ENCODE peak calls at places on chromosomes 1 and 21, in ten cellular contexts. One of them, this sample, is unnamed.
A peak's percentile ranks its signal among the peaks of the same experiment; 100 is the strongest.

GRCh38 chr21:46122241-46122671 is 24.3 kb downstream of the COL6A2 start:
- DNase-seq in AG04449: no peak
- DNase-seq in anterior cingulate cortex: no peak
- DNase-seq in activated CD4-positive, alpha-beta T cell treated with anti-CD3 and anti-CD28 coated beads, Interleukin-2, amount 50 U/mL, for 48 hours: no peak
- DNase-seq in germinal center: no peak
- DNase-seq in effector CD8-positive, alpha-beta T cell: no peak
- DNase-seq in fibroblast of pulmonary artery: peak; percentile 77
- DNase-seq in activated CD8-positive, alpha-beta memory T cell treated with anti-CD3 and anti-CD28 coated beads, Interleukin-2, amount 50 U/mL, for 4 hours: peak; percentile 5
- DNase-seq in HFFc6: peak; percentile 93
- DNase-seq in CD4-positive, alpha-beta memory T cell: no peak
- DNase-seq in this sample: peak; percentile 62

GRCh38 chr1:17405898-17406759 is 33.3 kb downstream of the RCC2 start:
- DNase-seq in anterior cingulate cortex: peak; percentile 18
- DNase-seq in HFFc6: peak; percentile 45
- DNase-seq in activated CD8-positive, alpha-beta memory T cell treated with anti-CD3 and anti-CD28 coated beads, Interleukin-2, amount 50 U/mL, for 4 hours: peak; percentile 42
- DNase-seq in AG04449: no peak
- DNase-seq in fibroblast of pulmonary artery: peak; percentile 65
- DNase-seq in activated CD4-positive, alpha-beta T cell treated with anti-CD3 and anti-CD28 coated beads, Interleukin-2, amount 50 U/mL, for 48 hours: peak; percentile 50
- DNase-seq in effector CD8-positive, alpha-beta T cell: peak; percentile 15
- DNase-seq in germinal center: peak; percentile 57
- DNase-seq in CD4-positive, alpha-beta memory T cell: no peak
- DNase-seq in this sample: peak; percentile 82

GRCh38 chr1:32775640-32776337 is 41.4 kb downstream of the YARS1 start:
- DNase-seq in germinal center: no peak
- DNase-seq in activated CD4-positive, alpha-beta T cell treated with anti-CD3 and anti-CD28 coated beads, Interleukin-2, amount 50 U/mL, for 48 hours: no peak
- DNase-seq in activated CD8-positive, alpha-beta memory T cell treated with anti-CD3 and anti-CD28 coated beads, Interleukin-2, amount 50 U/mL, for 4 hours: no peak
- DNase-seq in anterior cingulate cortex: no peak
- DNase-seq in AG04449: no peak
- DNase-seq in CD4-positive, alpha-beta memory T cell: no peak
- DNase-seq in fibroblast of pulmonary artery: no peak
- DNase-seq in HFFc6: peak; percentile 17
- DNase-seq in effector CD8-positive, alpha-beta T cell: no peak
- DNase-seq in this sample: no peak

GRCh38 chr1:17109897-17110554 is 9.2 kb downstream of the PADI2 start:
- DNase-seq in activated CD4-positive, alpha-beta T cell treated with anti-CD3 and anti-CD28 coated beads, Interleukin-2, amount 50 U/mL, for 48 hours: no peak
- DNase-seq in anterior cingulate cortex: peak; percentile 39
- DNase-seq in germinal center: no peak
- DNase-seq in CD4-positive, alpha-beta memory T cell: no peak
- DNase-seq in fibroblast of pulmonary artery: no peak
- DNase-seq in AG04449: no peak
- DNase-seq in activated CD8-positive, alpha-beta memory T cell treated with anti-CD3 and anti-CD28 coated beads, Interleukin-2, amount 50 U/mL, for 4 hours: no peak
- DNase-seq in HFFc6: no peak
- DNase-seq in effector CD8-positive, alpha-beta T cell: no peak
- DNase-seq in this sample: no peak

GRCh38 chr1:228043281-228043845 is 36.6 kb downstream of the WNT3A start:
- DNase-seq in activated CD8-positive, alpha-beta memory T cell treated with anti-CD3 and anti-CD28 coated beads, Interleukin-2, amount 50 U/mL, for 4 hours: no peak
- DNase-seq in CD4-positive, alpha-beta memory T cell: no peak
- DNase-seq in HFFc6: no peak
- DNase-seq in AG04449: no peak
- DNase-seq in fibroblast of pulmonary artery: no peak
- DNase-seq in anterior cingulate cortex: no peak
- DNase-seq in effector CD8-positive, alpha-beta T cell: no peak
- DNase-seq in activated CD4-positive, alpha-beta T cell treated with anti-CD3 and anti-CD28 coated beads, Interleukin-2, amount 50 U/mL, for 48 hours: no peak
- DNase-seq in germinal center: no peak
- DNase-seq in this sample: peak; percentile 61

GRCh38 chr1:161031874-161032273 is 6.9 kb downstream of the TSTD1 start:
- DNase-seq in germinal center: no peak
- DNase-seq in anterior cingulate cortex: no peak
- DNase-seq in fibroblast of pulmonary artery: no peak
- DNase-seq in CD4-positive, alpha-beta memory T cell: no peak
- DNase-seq in HFFc6: no peak
- DNase-seq in activated CD4-positive, alpha-beta T cell treated with anti-CD3 and anti-CD28 coated beads, Interleukin-2, amount 50 U/mL, for 48 hours: no peak
- DNase-seq in effector CD8-positive, alpha-beta T cell: no peak
- DNase-seq in activated CD8-positive, alpha-beta memory T cell treated with anti-CD3 and anti-CD28 coated beads, Interleukin-2, amount 50 U/mL, for 4 hours: no peak
- DNase-seq in AG04449: no peak
- DNase-seq in this sample: no peak

GRCh38 chr21:45767071-45768006 is 123.8 kb downstream of the PCBP3 start:
- DNase-seq in fibroblast of pulmonary artery: peak; percentile 17
- DNase-seq in activated CD8-positive, alpha-beta memory T cell treated with anti-CD3 and anti-CD28 coated beads, Interleukin-2, amount 50 U/mL, for 4 hours: no peak
- DNase-seq in anterior cingulate cortex: no peak
- DNase-seq in CD4-positive, alpha-beta memory T cell: peak; percentile 23
- DNase-seq in HFFc6: no peak
- DNase-seq in germinal center: no peak
- DNase-seq in effector CD8-positive, alpha-beta T cell: no peak
- DNase-seq in AG04449: no peak
- DNase-seq in activated CD4-positive, alpha-beta T cell treated with anti-CD3 and anti-CD28 coated beads, Interleukin-2, amount 50 U/mL, for 48 hours: no peak
- DNase-seq in this sample: peak; percentile 21

GRCh38 chr1:184296466-184297243 is 90.2 kb upstream of the C1orf21 start:
- DNase-seq in CD4-positive, alpha-beta memory T cell: no peak
- DNase-seq in activated CD4-positive, alpha-beta T cell treated with anti-CD3 and anti-CD28 coated beads, Interleukin-2, amount 50 U/mL, for 48 hours: no peak
- DNase-seq in germinal center: no peak
- DNase-seq in anterior cingulate cortex: no peak
- DNase-seq in fibroblast of pulmonary artery: peak; percentile 97
- DNase-seq in HFFc6: peak; percentile 55
- DNase-seq in activated CD8-positive, alpha-beta memory T cell treated with anti-CD3 and anti-CD28 coated beads, Interleukin-2, amount 50 U/mL, for 4 hours: no peak
- DNase-seq in AG04449: peak; percentile 88
- DNase-seq in effector CD8-positive, alpha-beta T cell: no peak
- DNase-seq in this sample: peak; percentile 87

GRCh38 chr1:61808968-61809367 is 66.7 kb downstream of the PATJ start:
- DNase-seq in activated CD4-positive, alpha-beta T cell treated with anti-CD3 and anti-CD28 coated beads, Interleukin-2, amount 50 U/mL, for 48 hours: no peak
- DNase-seq in AG04449: no peak
- DNase-seq in activated CD8-positive, alpha-beta memory T cell treated with anti-CD3 and anti-CD28 coated beads, Interleukin-2, amount 50 U/mL, for 4 hours: no peak
- DNase-seq in HFFc6: peak; percentile 18
- DNase-seq in CD4-positive, alpha-beta memory T cell: no peak
- DNase-seq in germinal center: no peak
- DNase-seq in effector CD8-positive, alpha-beta T cell: no peak
- DNase-seq in anterior cingulate cortex: no peak
- DNase-seq in fibroblast of pulmonary artery: peak; percentile 51
- DNase-seq in this sample: peak; percentile 52

GRCh38 chr1:55309053-55309452 is 93.9 kb upstream of the USP24 start:
- DNase-seq in AG04449: no peak
- DNase-seq in germinal center: no peak
- DNase-seq in HFFc6: no peak
- DNase-seq in activated CD4-positive, alpha-beta T cell treated with anti-CD3 and anti-CD28 coated beads, Interleukin-2, amount 50 U/mL, for 48 hours: no peak
- DNase-seq in CD4-positive, alpha-beta memory T cell: no peak
- DNase-seq in activated CD8-positive, alpha-beta memory T cell treated with anti-CD3 and anti-CD28 coated beads, Interleukin-2, amount 50 U/mL, for 4 hours: no peak
- DNase-seq in fibroblast of pulmonary artery: peak; percentile 41
- DNase-seq in anterior cingulate cortex: no peak
- DNase-seq in effector CD8-positive, alpha-beta T cell: no peak
- DNase-seq in this sample: no peak

GRCh38 chr1:37948841-37949240 is 2.0 kb upstream of the INPP5B start:
- DNase-seq in CD4-positive, alpha-beta memory T cell: no peak
- DNase-seq in HFFc6: no peak
- DNase-seq in activated CD4-positive, alpha-beta T cell treated with anti-CD3 and anti-CD28 coated beads, Interleukin-2, amount 50 U/mL, for 48 hours: no peak
- DNase-seq in fibroblast of pulmonary artery: no peak
- DNase-seq in anterior cingulate cortex: no peak
- DNase-seq in activated CD8-positive, alpha-beta memory T cell treated with anti-CD3 and anti-CD28 coated beads, Interleukin-2, amount 50 U/mL, for 4 hours: no peak
- DNase-seq in effector CD8-positive, alpha-beta T cell: no peak
- DNase-seq in germinal center: no peak
- DNase-seq in AG04449: no peak
- DNase-seq in this sample: no peak

GRCh38 chr1:222404710-222405109 is 143.2 kb downstream of the HHIPL2 start:
- DNase-seq in effector CD8-positive, alpha-beta T cell: no peak
- DNase-seq in activated CD8-positive, alpha-beta memory T cell treated with anti-CD3 and anti-CD28 coated beads, Interleukin-2, amount 50 U/mL, for 4 hours: no peak
- DNase-seq in activated CD4-positive, alpha-beta T cell treated with anti-CD3 and anti-CD28 coated beads, Interleukin-2, amount 50 U/mL, for 48 hours: no peak
- DNase-seq in AG04449: no peak
- DNase-seq in HFFc6: no peak
- DNase-seq in fibroblast of pulmonary artery: no peak
- DNase-seq in anterior cingulate cortex: no peak
- DNase-seq in germinal center: no peak
- DNase-seq in CD4-positive, alpha-beta memory T cell: peak; percentile 12
- DNase-seq in this sample: no peak

GRCh38 chr1:234963180-234963903 is 165.3 kb downstream of the TOMM20 start:
- DNase-seq in activated CD8-positive, alpha-beta memory T cell treated with anti-CD3 and anti-CD28 coated beads, Interleukin-2, amount 50 U/mL, for 4 hours: peak; percentile 87
- DNase-seq in HFFc6: peak; percentile 85
- DNase-seq in AG04449: peak; percentile 88
- DNase-seq in CD4-positive, alpha-beta memory T cell: peak; percentile 85
- DNase-seq in anterior cingulate cortex: no peak
- DNase-seq in effector CD8-positive, alpha-beta T cell: peak; percentile 68
- DNase-seq in germinal center: peak; percentile 87
- DNase-seq in fibroblast of pulmonary artery: peak; percentile 87
- DNase-seq in activated CD4-positive, alpha-beta T cell treated with anti-CD3 and anti-CD28 coated beads, Interleukin-2, amount 50 U/mL, for 48 hours: peak; percentile 90
- DNase-seq in this sample: peak; percentile 65

GRCh38 chr1:168319691-168320090 is 39.0 kb downstream of the TBX19 start:
- DNase-seq in activated CD8-positive, alpha-beta memory T cell treated with anti-CD3 and anti-CD28 coated beads, Interleukin-2, amount 50 U/mL, for 4 hours: no peak
- DNase-seq in fibroblast of pulmonary artery: peak; percentile 39
- DNase-seq in activated CD4-positive, alpha-beta T cell treated with anti-CD3 and anti-CD28 coated beads, Interleukin-2, amount 50 U/mL, for 48 hours: no peak
- DNase-seq in HFFc6: no peak
- DNase-seq in anterior cingulate cortex: no peak
- DNase-seq in effector CD8-positive, alpha-beta T cell: no peak
- DNase-seq in CD4-positive, alpha-beta memory T cell: no peak
- DNase-seq in germinal center: no peak
- DNase-seq in AG04449: no peak
- DNase-seq in this sample: no peak

GRCh38 chr1:70790232-70790923 is 257.2 kb downstream of the PTGER3 start:
- DNase-seq in activated CD4-positive, alpha-beta T cell treated with anti-CD3 and anti-CD28 coated beads, Interleukin-2, amount 50 U/mL, for 48 hours: no peak
- DNase-seq in CD4-positive, alpha-beta memory T cell: no peak
- DNase-seq in activated CD8-positive, alpha-beta memory T cell treated with anti-CD3 and anti-CD28 coated beads, Interleukin-2, amount 50 U/mL, for 4 hours: no peak
- DNase-seq in AG04449: no peak
- DNase-seq in germinal center: no peak
- DNase-seq in anterior cingulate cortex: no peak
- DNase-seq in effector CD8-positive, alpha-beta T cell: no peak
- DNase-seq in fibroblast of pulmonary artery: no peak
- DNase-seq in HFFc6: no peak
- DNase-seq in this sample: no peak

GRCh38 chr1:44025816-44026215 is 5.4 kb downstream of the SLC6A9 start:
- DNase-seq in germinal center: peak; percentile 56
- DNase-seq in HFFc6: no peak
- DNase-seq in anterior cingulate cortex: no peak
- DNase-seq in AG04449: no peak
- DNase-seq in effector CD8-positive, alpha-beta T cell: no peak
- DNase-seq in fibroblast of pulmonary artery: no peak
- DNase-seq in CD4-positive, alpha-beta memory T cell: no peak
- DNase-seq in activated CD8-positive, alpha-beta memory T cell treated with anti-CD3 and anti-CD28 coated beads, Interleukin-2, amount 50 U/mL, for 4 hours: no peak
- DNase-seq in activated CD4-positive, alpha-beta T cell treated with anti-CD3 and anti-CD28 coated beads, Interleukin-2, amount 50 U/mL, for 48 hours: no peak
- DNase-seq in this sample: no peak

GRCh38 chr1:178109348-178110143 is 15.6 kb downstream of the RASAL2 start:
- DNase-seq in anterior cingulate cortex: no peak
- DNase-seq in HFFc6: no peak
- DNase-seq in CD4-positive, alpha-beta memory T cell: no peak
- DNase-seq in activated CD8-positive, alpha-beta memory T cell treated with anti-CD3 and anti-CD28 coated beads, Interleukin-2, amount 50 U/mL, for 4 hours: no peak
- DNase-seq in AG04449: no peak
- DNase-seq in activated CD4-positive, alpha-beta T cell treated with anti-CD3 and anti-CD28 coated beads, Interleukin-2, amount 50 U/mL, for 48 hours: no peak
- DNase-seq in effector CD8-positive, alpha-beta T cell: no peak
- DNase-seq in fibroblast of pulmonary artery: no peak
- DNase-seq in germinal center: no peak
- DNase-seq in this sample: no peak

GRCh38 chr1:170581041-170581440 is 49.1 kb downstream of the GORAB start:
- DNase-seq in fibroblast of pulmonary artery: no peak
- DNase-seq in activated CD4-positive, alpha-beta T cell treated with anti-CD3 and anti-CD28 coated beads, Interleukin-2, amount 50 U/mL, for 48 hours: no peak
- DNase-seq in activated CD8-positive, alpha-beta memory T cell treated with anti-CD3 and anti-CD28 coated beads, Interleukin-2, amount 50 U/mL, for 4 hours: no peak
- DNase-seq in HFFc6: no peak
- DNase-seq in effector CD8-positive, alpha-beta T cell: no peak
- DNase-seq in CD4-positive, alpha-beta memory T cell: no peak
- DNase-seq in germinal center: no peak
- DNase-seq in AG04449: no peak
- DNase-seq in anterior cingulate cortex: no peak
- DNase-seq in this sample: no peak

GRCh38 chr1:170723518-170723917 is 59.6 kb downstream of the PRRX1 start:
- DNase-seq in HFFc6: no peak
- DNase-seq in activated CD8-positive, alpha-beta memory T cell treated with anti-CD3 and anti-CD28 coated beads, Interleukin-2, amount 50 U/mL, for 4 hours: no peak
- DNase-seq in AG04449: no peak
- DNase-seq in germinal center: no peak
- DNase-seq in anterior cingulate cortex: no peak
- DNase-seq in effector CD8-positive, alpha-beta T cell: no peak
- DNase-seq in fibroblast of pulmonary artery: no peak
- DNase-seq in activated CD4-positive, alpha-beta T cell treated with anti-CD3 and anti-CD28 coated beads, Interleukin-2, amount 50 U/mL, for 48 hours: no peak
- DNase-seq in CD4-positive, alpha-beta memory T cell: no peak
- DNase-seq in this sample: no peak

GRCh38 chr1:147509786-147510360 is 31.4 kb upstream of the BCL9 start:
- DNase-seq in HFFc6: no peak
- DNase-seq in CD4-positive, alpha-beta memory T cell: no peak
- DNase-seq in activated CD8-positive, alpha-beta memory T cell treated with anti-CD3 and anti-CD28 coated beads, Interleukin-2, amount 50 U/mL, for 4 hours: no peak
- DNase-seq in effector CD8-positive, alpha-beta T cell: no peak
- DNase-seq in anterior cingulate cortex: no peak
- DNase-seq in activated CD4-positive, alpha-beta T cell treated with anti-CD3 and anti-CD28 coated beads, Interleukin-2, amount 50 U/mL, for 48 hours: no peak
- DNase-seq in germinal center: no peak
- DNase-seq in fibroblast of pulmonary artery: peak; percentile 5
- DNase-seq in AG04449: no peak
- DNase-seq in this sample: no peak

GRCh38 chr1:209266590-209267172 is 316.8 kb upstream of the CAMK1G start:
- DNase-seq in fibroblast of pulmonary artery: peak; percentile 16
- DNase-seq in CD4-positive, alpha-beta memory T cell: no peak
- DNase-seq in effector CD8-positive, alpha-beta T cell: no peak
- DNase-seq in germinal center: no peak
- DNase-seq in activated CD4-positive, alpha-beta T cell treated with anti-CD3 and anti-CD28 coated beads, Interleukin-2, amount 50 U/mL, for 48 hours: no peak
- DNase-seq in anterior cingulate cortex: no peak
- DNase-seq in activated CD8-positive, alpha-beta memory T cell treated with anti-CD3 and anti-CD28 coated beads, Interleukin-2, amount 50 U/mL, for 4 hours: no peak
- DNase-seq in HFFc6: peak; percentile 13
- DNase-seq in AG04449: no peak
- DNase-seq in this sample: peak; percentile 48

GRCh38 chr1:89602871-89603404 is 30.0 kb upstream of the LRRC8C start:
- DNase-seq in activated CD8-positive, alpha-beta memory T cell treated with anti-CD3 and anti-CD28 coated beads, Interleukin-2, amount 50 U/mL, for 4 hours: peak; percentile 46
- DNase-seq in effector CD8-positive, alpha-beta T cell: no peak
- DNase-seq in fibroblast of pulmonary artery: no peak
- DNase-seq in germinal center: no peak
- DNase-seq in CD4-positive, alpha-beta memory T cell: no peak
- DNase-seq in activated CD4-positive, alpha-beta T cell treated with anti-CD3 and anti-CD28 coated beads, Interleukin-2, amount 50 U/mL, for 48 hours: no peak
- DNase-seq in anterior cingulate cortex: no peak
- DNase-seq in AG04449: no peak
- DNase-seq in HFFc6: no peak
- DNase-seq in this sample: no peak

GRCh38 chr21:29217818-29218252 is 80.9 kb upstream of the BACH1 start:
- DNase-seq in CD4-positive, alpha-beta memory T cell: no peak
- DNase-seq in anterior cingulate cortex: no peak
- DNase-seq in HFFc6: peak; percentile 92
- DNase-seq in germinal center: no peak
- DNase-seq in activated CD8-positive, alpha-beta memory T cell treated with anti-CD3 and anti-CD28 coated beads, Interleukin-2, amount 50 U/mL, for 4 hours: no peak
- DNase-seq in AG04449: peak; percentile 98
- DNase-seq in effector CD8-positive, alpha-beta T cell: no peak
- DNase-seq in fibroblast of pulmonary artery: peak; percentile 98
- DNase-seq in activated CD4-positive, alpha-beta T cell treated with anti-CD3 and anti-CD28 coated beads, Interleukin-2, amount 50 U/mL, for 48 hours: no peak
- DNase-seq in this sample: peak; percentile 62

GRCh38 chr21:46413365-46413696 is 45.4 kb upstream of the DIP2A start:
- DNase-seq in effector CD8-positive, alpha-beta T cell: no peak
- DNase-seq in AG04449: no peak
- DNase-seq in CD4-positive, alpha-beta memory T cell: no peak
- DNase-seq in germinal center: no peak
- DNase-seq in HFFc6: no peak
- DNase-seq in activated CD8-positive, alpha-beta memory T cell treated with anti-CD3 and anti-CD28 coated beads, Interleukin-2, amount 50 U/mL, for 4 hours: no peak
- DNase-seq in activated CD4-positive, alpha-beta T cell treated with anti-CD3 and anti-CD28 coated beads, Interleukin-2, amount 50 U/mL, for 48 hours: no peak
- DNase-seq in anterior cingulate cortex: no peak
- DNase-seq in fibroblast of pulmonary artery: no peak
- DNase-seq in this sample: no peak

GRCh38 chr1:56803561-56804156 is 15.5 kb downstream of the FYB2 start:
- DNase-seq in HFFc6: peak; percentile 9
- DNase-seq in effector CD8-positive, alpha-beta T cell: no peak
- DNase-seq in fibroblast of pulmonary artery: peak; percentile 24
- DNase-seq in activated CD8-positive, alpha-beta memory T cell treated with anti-CD3 and anti-CD28 coated beads, Interleukin-2, amount 50 U/mL, for 4 hours: no peak
- DNase-seq in germinal center: peak; percentile 13
- DNase-seq in anterior cingulate cortex: no peak
- DNase-seq in activated CD4-positive, alpha-beta T cell treated with anti-CD3 and anti-CD28 coated beads, Interleukin-2, amount 50 U/mL, for 48 hours: no peak
- DNase-seq in CD4-positive, alpha-beta memory T cell: no peak
- DNase-seq in AG04449: no peak
- DNase-seq in this sample: no peak

GRCh38 chr1:41418868-41419583 is 57.8 kb downstream of the FOXO6 start:
- DNase-seq in anterior cingulate cortex: no peak
- DNase-seq in activated CD8-positive, alpha-beta memory T cell treated with anti-CD3 and anti-CD28 coated beads, Interleukin-2, amount 50 U/mL, for 4 hours: no peak
- DNase-seq in effector CD8-positive, alpha-beta T cell: no peak
- DNase-seq in AG04449: peak; percentile 37
- DNase-seq in activated CD4-positive, alpha-beta T cell treated with anti-CD3 and anti-CD28 coated beads, Interleukin-2, amount 50 U/mL, for 48 hours: no peak
- DNase-seq in CD4-positive, alpha-beta memory T cell: no peak
- DNase-seq in fibroblast of pulmonary artery: peak; percentile 77
- DNase-seq in HFFc6: peak; percentile 88
- DNase-seq in germinal center: no peak
- DNase-seq in this sample: peak; percentile 92

GRCh38 chr1:244319283-244320132 is 132.2 kb downstream of the ADSS2 start:
- DNase-seq in HFFc6: peak; percentile 73
- DNase-seq in germinal center: peak; percentile 28
- DNase-seq in anterior cingulate cortex: no peak
- DNase-seq in effector CD8-positive, alpha-beta T cell: no peak
- DNase-seq in activated CD4-positive, alpha-beta T cell treated with anti-CD3 and anti-CD28 coated beads, Interleukin-2, amount 50 U/mL, for 48 hours: peak; percentile 32
- DNase-seq in CD4-positive, alpha-beta memory T cell: peak; percentile 32
- DNase-seq in AG04449: peak; percentile 49
- DNase-seq in activated CD8-positive, alpha-beta memory T cell treated with anti-CD3 and anti-CD28 coated beads, Interleukin-2, amount 50 U/mL, for 4 hours: peak; percentile 29
- DNase-seq in fibroblast of pulmonary artery: peak; percentile 74
- DNase-seq in this sample: peak; percentile 44

GRCh38 chr21:37149411-37149810 is 76.4 kb downstream of the TTC3 start:
- DNase-seq in activated CD8-positive, alpha-beta memory T cell treated with anti-CD3 and anti-CD28 coated beads, Interleukin-2, amount 50 U/mL, for 4 hours: no peak
- DNase-seq in activated CD4-positive, alpha-beta T cell treated with anti-CD3 and anti-CD28 coated beads, Interleukin-2, amount 50 U/mL, for 48 hours: no peak
- DNase-seq in HFFc6: peak; percentile 71
- DNase-seq in CD4-positive, alpha-beta memory T cell: no peak
- DNase-seq in germinal center: no peak
- DNase-seq in AG04449: peak; percentile 65
- DNase-seq in effector CD8-positive, alpha-beta T cell: no peak
- DNase-seq in anterior cingulate cortex: no peak
- DNase-seq in fibroblast of pulmonary artery: peak; percentile 85
- DNase-seq in this sample: no peak